ENCODE peak calls at places on chromosome 17, in five cellular contexts. X, E, A, U and M are unnamed samples.

GRCh38 chr17:1905190-1905919 is 75.5 kb downstream of the RPA1 start:
- DNase-seq in U (peak), E (no peak), A (no peak), X (no peak), M (no peak)

GRCh38 chr17:27990100-27990499 is 52.4 kb upstream of the NLK start:
- DNase-seq in A (no peak), U (no peak), X (no peak), E (no peak), M (no peak)

GRCh38 chr17:49935526-49936210 is 33.3 kb upstream of the DLX4 start:
- DNase-seq in X (no peak), A (no peak), E (no peak), U (no peak), M (no peak)

GRCh38 chr17:27603870-27604794 is 26.9 kb upstream of the LGALS9 start:
- DNase-seq in U (no peak), A (no peak), X (no peak), E (no peak), M (no peak)

GRCh38 chr17:60554377-60554788 is 28.3 kb upstream of the APPBP2 start:
- DNase-seq in E (no peak), A (no peak), U (no peak), X (peak), M (no peak)

GRCh38 chr17:66272699-66273390 is 29.6 kb upstream of the PRKCA start:
- DNase-seq in X (peak), A (peak), E (peak), U (no peak), M (no peak)

GRCh38 chr17:62724398-62725146 is 83.5 kb downstream of the MARCHF10 start:
- DNase-seq in A (no peak), E (no peak), X (peak), U (no peak), M (no peak)

GRCh38 chr17:31568140-31568938 is 176.9 kb downstream of the RAB11FIP4 start:
- DNase-seq in U (no peak), X (no peak), E (no peak), A (no peak), M (no peak)

GRCh38 chr17:31842416-31843381 is 16.3 kb downstream of the COPRS start:
- DNase-seq in A (peak), X (peak), U (peak), E (peak), M (peak)

GRCh38 chr17:27585153-27585681 is 45.8 kb upstream of the LGALS9 start:
- DNase-seq in X (no peak), U (no peak), A (no peak), E (no peak), M (no peak)

GRCh38 chr17:7220593-7221280 is 999 bp downstream of the ACADVL start:
- DNase-seq in A (peak), U (peak), X (peak), E (peak), M (peak)

GRCh38 chr17:66655861-66656260 is 179.1 kb upstream of the CACNG5 start:
- DNase-seq in X (peak), E (no peak), A (peak), U (no peak), M (no peak)

GRCh38 chr17:43444223-43445008 is 39.4 kb upstream of the DHX8 start:
- DNase-seq in E (no peak), U (no peak), A (no peak), X (peak), M (no peak)

GRCh38 chr17:21235921-21236320 is 17.3 kb downstream of the NATD1 start:
- DNase-seq in X (no peak), E (no peak), A (no peak), U (no peak), M (no peak)

GRCh38 chr17:33716937-33717336 is 423.8 kb upstream of the ASIC2 start:
- DNase-seq in U (no peak), A (no peak), X (no peak), E (no peak), M (no peak)

GRCh38 chr17:74907012-74907411 is 13.6 kb upstream of the FADS6 start:
- DNase-seq in E (no peak), X (no peak), A (no peak), U (no peak), M (no peak)

GRCh38 chr17:31321481-31321880 is at the start of gene EVI2A:
- DNase-seq in A (peak), U (no peak), E (no peak), X (peak), M (no peak)

GRCh38 chr17:57849163-57849873 is 526 bp downstream of the MRPS23 start:
- DNase-seq in U (no peak), A (no peak), X (no peak), E (no peak), M (no peak)

GRCh38 chr17:15351925-15352324 is 10.5 kb upstream of the TEKT3 start:
- DNase-seq in X (peak), E (peak), A (no peak), U (no peak), M (no peak)

GRCh38 chr17:21193031-21193430 is 20.9 kb downstream of the TMEM11 start:
- DNase-seq in A (no peak), U (no peak), X (no peak), E (no peak), M (no peak)

GRCh38 chr17:15981208-15981607 is 18.3 kb downstream of the ZSWIM7 start:
- DNase-seq in X (no peak), E (no peak), A (no peak), U (no peak), M (no peak)

GRCh38 chr17:7930841-7931631 is 710 bp downstream of the TRAPPC1 start:
- DNase-seq in X (no peak), E (no peak), A (no peak), U (no peak), M (no peak)

GRCh38 chr17:43784628-43785101 is 4.4 kb downstream of the CFAP97D1 start:
- DNase-seq in X (peak), A (no peak), E (no peak), U (peak), M (no peak)

GRCh38 chr17:61157246-61157887 is 242.3 kb upstream of the TBX2 start:
- DNase-seq in A (no peak), X (peak), U (no peak), E (peak), M (no peak)

GRCh38 chr17:68296217-68297140 is 5.2 kb downstream of the ARSG start:
- DNase-seq in U (no peak), X (no peak), E (no peak), A (no peak), M (no peak)

GRCh38 chr17:21351366-21352065 is 24.6 kb upstream of the KCNJ12 start:
- DNase-seq in U (no peak), A (no peak), E (no peak), X (no peak), M (no peak)

GRCh38 chr17:44785921-44786320 is 27.1 kb downstream of the ADAM11 start:
- DNase-seq in A (no peak), E (no peak), X (no peak), U (no peak), M (no peak)
- TF ChIP-seq USF2 in A (no peak), E (no peak), X (no peak), U (no peak), M (no peak)

DNA sequence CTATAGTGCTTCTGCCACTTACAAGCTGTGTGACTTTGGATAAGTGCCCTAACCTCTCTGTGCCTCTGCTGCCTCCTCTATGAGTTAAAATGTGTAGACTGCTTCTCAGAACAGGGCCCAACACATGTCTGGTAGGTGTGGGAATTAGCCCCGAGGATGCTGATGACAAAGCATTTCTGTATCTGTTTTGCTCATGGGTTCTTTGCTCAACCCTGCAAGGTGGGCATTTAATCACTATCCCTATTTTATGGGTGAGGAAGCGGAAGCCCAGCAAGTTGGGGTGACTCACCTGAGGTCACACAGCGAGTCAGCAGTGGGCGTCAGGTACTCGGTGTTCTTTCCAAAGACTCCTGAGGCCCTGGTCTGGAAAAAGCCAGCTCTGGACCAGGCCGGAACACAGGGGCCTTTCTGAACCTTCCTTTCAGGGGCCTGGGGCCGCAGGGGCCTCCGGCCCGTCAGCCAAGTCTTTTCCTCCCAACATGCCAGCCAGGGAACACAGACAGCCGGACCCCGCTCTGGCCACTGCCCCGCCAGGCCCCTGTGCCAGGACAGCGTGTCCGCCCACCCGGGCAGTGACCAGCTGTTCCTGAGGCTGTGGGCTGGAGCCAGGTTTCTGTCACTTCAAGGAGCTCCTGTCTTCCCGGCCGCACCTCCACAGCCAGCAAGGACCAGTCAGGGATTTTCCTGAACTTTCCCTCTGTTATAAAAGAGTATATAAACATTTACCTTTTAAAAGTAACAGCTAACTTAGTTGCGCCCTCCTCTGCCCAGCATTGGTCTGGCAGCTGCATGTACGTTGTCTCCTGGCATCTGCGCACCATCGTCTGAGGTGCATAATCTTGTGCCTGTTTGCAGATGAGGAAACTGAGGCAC is 62.5 kb downstream of the SREBF1 start:
- DNase-seq in X (peak), E (peak), A (no peak), U (no peak), M (no peak)
- TF ChIP-seq USF2 in X (no peak), E (no peak), A (no peak), U (no peak), M (no peak)

GRCh38 chr17:78716292-78716691 is 65.8 kb downstream of the CYTH1 start:
- DNase-seq in U (no peak), A (no peak), X (no peak), E (no peak), M (no peak)

GRCh38 chr17:78718575-78719209 is 63.4 kb downstream of the CYTH1 start:
- DNase-seq in E (no peak), X (no peak), A (no peak), U (no peak), M (no peak)

GRCh38 chr17:78715876-78716275 is 66.2 kb downstream of the CYTH1 start:
- DNase-seq in X (no peak), U (no peak), A (no peak), E (no peak), M (no peak)

GRCh38 chr17:78716814-78717393 is 65.2 kb downstream of the CYTH1 start:
- DNase-seq in E (peak), U (no peak), X (peak), A (no peak), M (no peak)

DNA sequence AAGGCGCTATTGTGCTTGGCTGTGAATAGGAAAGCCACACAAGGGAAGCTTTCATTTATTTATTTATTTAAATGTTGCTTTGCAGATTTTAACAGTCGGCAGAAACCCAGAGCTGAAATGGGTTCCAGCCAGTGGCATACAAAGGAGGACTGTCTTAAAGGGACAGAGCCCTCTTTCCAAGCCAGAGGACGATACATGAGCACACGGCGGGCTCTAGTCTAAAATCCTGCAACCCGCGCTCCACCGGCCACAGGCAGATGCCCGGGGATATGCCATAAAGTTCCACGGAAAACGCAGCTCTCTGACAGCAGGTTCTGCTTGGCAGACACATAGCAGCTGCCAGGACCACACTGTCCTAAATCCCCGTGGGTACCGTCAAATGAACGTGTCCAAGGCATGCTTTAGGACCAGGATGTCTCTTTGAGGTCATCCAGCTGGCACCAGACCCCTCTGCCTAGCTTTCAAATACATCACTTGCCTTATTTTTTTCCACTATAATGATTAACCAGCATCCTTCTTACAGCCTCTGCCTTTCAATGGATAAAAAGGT is 64.6 kb downstream of the CYTH1 start:
- DNase-seq in U (peak), E (peak), A (no peak), X (peak), M (no peak)
- TF ChIP-seq USF2 in U (peak), E (no peak), A (no peak), X (no peak), M (no peak)

GRCh38 chr17:59287887-59288286 is 43.6 kb upstream of the YPEL2 start:
- DNase-seq in E (no peak), X (no peak), U (no peak), A (no peak), M (no peak)
- TF ChIP-seq USF2 in E (no peak), X (no peak), U (no peak), A (no peak), M (no peak)

DNA sequence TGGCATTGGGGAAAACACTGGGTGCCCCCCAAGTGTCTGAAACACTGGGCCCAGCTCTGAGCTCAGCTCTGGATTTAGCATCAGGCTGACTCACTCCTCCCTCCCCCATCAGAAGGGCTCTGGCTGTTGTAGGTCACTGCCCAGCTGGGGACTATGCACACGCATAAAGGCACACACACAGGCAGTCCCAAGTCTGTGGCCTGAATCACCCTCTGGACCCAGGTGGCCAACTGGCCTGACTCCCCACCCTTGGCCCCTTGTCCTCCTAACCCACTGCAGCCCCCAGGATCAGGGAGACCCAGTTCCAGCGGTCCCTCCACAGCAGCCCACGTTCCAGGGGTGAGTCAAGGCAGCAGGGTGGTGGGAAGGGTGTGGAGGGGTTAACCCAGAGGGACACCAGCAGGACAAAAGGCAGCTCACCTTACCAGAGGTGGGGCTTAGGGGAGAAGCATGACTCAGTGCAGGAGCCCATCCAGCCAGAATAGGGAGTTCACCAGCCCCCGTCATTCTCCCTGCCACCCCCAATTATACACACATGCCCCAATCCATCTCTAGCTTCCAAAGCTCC is 47.0 kb downstream of the MYO18A start:
- DNase-seq in U (no peak), A (peak), X (peak), E (peak), M (no peak)
- TF ChIP-seq USF2 in U (no peak), A (no peak), X (no peak), E (no peak), M (no peak)

DNA sequence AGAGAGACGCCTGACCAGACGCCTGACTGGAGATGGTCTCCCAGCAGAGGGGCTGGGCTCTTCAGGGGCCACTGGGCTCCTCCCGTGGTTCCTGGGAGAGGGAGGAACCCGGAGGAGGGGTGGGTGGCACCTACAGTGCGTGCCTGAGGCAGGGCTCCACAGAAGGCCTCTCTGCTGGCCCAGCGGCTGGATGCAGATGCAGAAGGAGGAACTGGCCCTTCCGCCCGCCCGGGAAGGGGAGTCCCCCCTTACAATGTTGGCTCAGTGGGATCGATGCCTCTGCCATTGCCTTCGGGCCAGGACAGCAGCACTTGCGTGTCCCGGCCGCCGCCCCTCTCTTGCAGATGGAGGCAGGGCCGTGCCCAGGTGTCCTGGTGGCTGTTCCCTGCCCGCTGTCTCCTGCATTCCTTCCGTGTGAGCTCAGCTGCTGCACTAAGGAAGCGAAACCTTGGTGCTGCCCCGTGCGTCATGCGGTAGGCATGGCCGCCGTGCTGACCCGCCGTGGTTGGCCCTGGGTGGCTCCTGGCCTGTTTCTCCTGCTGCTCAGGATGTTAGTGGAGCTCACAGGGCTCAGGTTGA is 15.1 kb downstream of the BAIAP2 start:
- DNase-seq in X (no peak), U (no peak), E (peak), A (no peak), M (no peak)
- TF ChIP-seq USF2 in X (no peak), U (no peak), E (no peak), A (no peak), M (no peak)

GRCh38 chr17:4967539-4968165 is at the start of gene SPAG7:
- DNase-seq in A (peak), X (peak), U (peak), E (peak), M (peak)

GRCh38 chr17:4969551-4970231 is 2.1 kb upstream of the SPAG7 start:
- DNase-seq in U (peak), A (no peak), X (peak), E (no peak), M (no peak)

GRCh38 chr17:4970273-4970672 is 2.7 kb upstream of the SPAG7 start:
- DNase-seq in U (no peak), X (no peak), A (no peak), E (no peak), M (no peak)

GRCh38 chr17:4968166-4968915 is 724 bp upstream of the SPAG7 start:
- DNase-seq in E (no peak), X (no peak), U (no peak), A (peak), M (peak)

DNA sequence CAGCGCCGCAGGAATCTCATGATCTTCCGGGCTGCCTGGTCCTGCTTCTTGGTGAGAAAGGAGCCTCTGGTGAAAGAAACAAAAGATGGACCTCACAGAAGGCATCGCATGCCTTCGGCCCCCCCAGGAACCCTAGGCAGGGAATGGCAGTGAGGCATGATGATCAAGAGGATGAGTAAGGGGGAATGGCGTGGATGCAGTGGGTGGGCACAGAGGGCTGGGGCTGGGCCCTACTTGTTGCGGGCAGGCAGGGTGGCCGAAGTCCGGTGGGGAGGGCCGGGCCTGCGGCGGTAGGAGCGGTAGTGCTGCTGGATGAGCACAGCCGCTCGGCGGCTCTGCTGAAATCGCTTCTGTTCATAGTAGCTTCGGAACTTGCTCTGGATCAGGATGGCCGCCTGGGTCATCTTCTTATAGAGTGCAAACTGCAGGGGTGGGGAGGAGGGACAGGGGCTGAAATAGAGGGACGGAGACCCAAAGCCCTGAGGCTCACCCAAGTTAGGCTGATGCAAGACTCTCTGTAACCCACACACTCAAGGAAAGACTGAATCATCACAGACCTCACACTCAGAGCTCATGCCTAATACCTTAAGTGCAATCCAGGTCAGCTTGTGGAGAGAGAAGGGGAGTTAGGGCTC is 1.4 kb upstream of the SPAG7 start:
- DNase-seq in E (peak), X (peak), A (no peak), U (no peak), M (no peak)
- TF ChIP-seq USF2 in E (no peak), X (peak), A (no peak), U (no peak), M (no peak)

DNA sequence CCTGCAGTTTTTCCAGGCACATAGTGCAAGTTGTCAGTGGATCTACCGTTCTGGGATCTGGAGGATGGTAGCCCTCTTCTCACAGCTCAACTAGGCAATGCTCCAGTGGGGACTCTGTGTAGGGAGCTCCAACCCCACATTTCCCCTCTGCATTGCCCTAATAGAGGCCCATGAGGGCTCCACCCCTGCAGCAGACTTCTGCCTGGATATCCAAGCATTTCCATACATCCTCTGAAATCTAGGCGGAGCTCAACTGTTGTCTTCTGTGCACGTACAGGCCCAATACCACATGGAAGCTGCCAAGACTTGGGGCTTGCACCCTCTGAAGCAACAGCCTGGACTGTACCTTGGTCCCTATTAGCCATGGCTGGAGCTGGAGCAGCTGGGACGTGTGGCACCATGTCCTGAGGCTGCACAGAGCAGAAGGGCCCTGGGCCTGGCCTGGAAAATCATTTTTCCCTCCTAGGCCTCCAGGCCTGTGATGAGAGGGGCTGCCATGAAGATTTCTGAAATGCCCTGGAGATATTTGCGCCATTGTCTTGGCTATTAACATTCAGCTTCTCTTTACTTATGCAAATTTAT is 10.9 kb upstream of the MILR1 start:
- DNase-seq in A (no peak), E (peak), X (no peak), U (no peak), M (no peak)
- TF ChIP-seq USF2 in A (no peak), E (no peak), X (no peak), U (no peak), M (no peak)